ENCODE peak calls at places on chromosomes 6 and 20, in nine cellular contexts. One of them, this sample, is unnamed.

GRCh38 chr20:10802201-10802600 is 128.4 kb upstream of the JAG1 start:
- DNase-seq in omental fat pad: no peak
- DNase-seq in thoracic aorta: no peak
- DNase-seq in pancreas: no peak
- DNase-seq in right atrium auricular region: no peak
- DNase-seq in GM13977: no peak
- DNase-seq in AG04449: peak; percentile 14
- DNase-seq in nephron progenitor cell: no peak
- DNase-seq in MCF 10A: no peak
- DNase-seq in this sample: no peak

GRCh38 chr20:63645218-63645617 is 8.0 kb downstream of the STMN3 start:
- DNase-seq in omental fat pad: no peak
- DNase-seq in nephron progenitor cell: peak; percentile 34
- DNase-seq in AG04449: no peak
- DNase-seq in GM13977: no peak
- DNase-seq in pancreas: no peak
- DNase-seq in MCF 10A: no peak
- DNase-seq in right atrium auricular region: no peak
- DNase-seq in thoracic aorta: no peak
- DNase-seq in this sample: no peak

GRCh38 chr6:328184-328670 is 35.9 kb downstream of the DUSP22 start:
- DNase-seq in AG04449: peak; percentile 86
- DNase-seq in MCF 10A: peak; percentile 93
- DNase-seq in nephron progenitor cell: no peak
- DNase-seq in right atrium auricular region: peak; percentile 87
- DNase-seq in pancreas: no peak
- DNase-seq in omental fat pad: no peak
- DNase-seq in GM13977: peak; percentile 85
- DNase-seq in thoracic aorta: peak; percentile 39
- DNase-seq in this sample: no peak

GRCh38 chr6:133568970-133569889 is 319.7 kb upstream of the TCF21 start:
- DNase-seq in omental fat pad: peak; percentile 24
- DNase-seq in MCF 10A: peak; percentile 97
- DNase-seq in GM13977: peak; percentile 41
- DNase-seq in pancreas: no peak
- DNase-seq in AG04449: peak; percentile 50
- DNase-seq in right atrium auricular region: peak; percentile 74
- DNase-seq in nephron progenitor cell: peak; percentile 21
- DNase-seq in thoracic aorta: no peak
- DNase-seq in this sample: no peak

GRCh38 chr6:53179961-53180651 is 31.5 kb upstream of the GCM1 start:
- DNase-seq in MCF 10A: peak; percentile 50
- DNase-seq in nephron progenitor cell: no peak
- DNase-seq in pancreas: peak; percentile 60
- DNase-seq in right atrium auricular region: no peak
- DNase-seq in GM13977: no peak
- DNase-seq in AG04449: no peak
- DNase-seq in thoracic aorta: peak; percentile 4
- DNase-seq in omental fat pad: no peak
- DNase-seq in this sample: no peak

GRCh38 chr20:62367136-62367482 is at the start of gene LAMA5:
- DNase-seq in AG04449: no peak
- DNase-seq in nephron progenitor cell: peak; percentile 82
- DNase-seq in right atrium auricular region: no peak
- DNase-seq in pancreas: peak; percentile 66
- DNase-seq in omental fat pad: no peak
- DNase-seq in GM13977: peak; percentile 89
- DNase-seq in MCF 10A: peak; percentile 47
- DNase-seq in thoracic aorta: no peak
- DNase-seq in this sample: peak; percentile 80

GRCh38 chr6:105920071-105920470 is 166.1 kb upstream of the PRDM1 start:
- DNase-seq in AG04449: no peak
- DNase-seq in MCF 10A: no peak
- DNase-seq in nephron progenitor cell: no peak
- DNase-seq in right atrium auricular region: no peak
- DNase-seq in pancreas: no peak
- DNase-seq in GM13977: no peak
- DNase-seq in omental fat pad: no peak
- DNase-seq in thoracic aorta: no peak
- DNase-seq in this sample: no peak

GRCh38 chr6:41071923-41072835 is at the start of gene OARD1:
- DNase-seq in right atrium auricular region: peak; percentile 100
- DNase-seq in nephron progenitor cell: peak; percentile 99
- DNase-seq in omental fat pad: peak; percentile 98
- DNase-seq in GM13977: peak; percentile 65
- DNase-seq in AG04449: peak; percentile 97
- DNase-seq in pancreas: peak; percentile 99
- DNase-seq in thoracic aorta: peak; percentile 94
- DNase-seq in MCF 10A: peak; percentile 99
- DNase-seq in this sample: no peak

GRCh38 chr6:17394192-17394611 is 807 bp downstream of the CAP2 start:
- DNase-seq in nephron progenitor cell: peak; percentile 57
- DNase-seq in GM13977: no peak
- DNase-seq in omental fat pad: no peak
- DNase-seq in MCF 10A: peak; percentile 83
- DNase-seq in pancreas: peak; percentile 55
- DNase-seq in thoracic aorta: no peak
- DNase-seq in AG04449: peak; percentile 19
- DNase-seq in right atrium auricular region: peak; percentile 60
- DNase-seq in this sample: no peak

GRCh38 chr20:25483431-25484132 is 76.1 kb downstream of the GINS1 start:
- DNase-seq in MCF 10A: no peak
- DNase-seq in thoracic aorta: no peak
- DNase-seq in nephron progenitor cell: no peak
- DNase-seq in AG04449: no peak
- DNase-seq in pancreas: no peak
- DNase-seq in GM13977: no peak
- DNase-seq in omental fat pad: no peak
- DNase-seq in right atrium auricular region: no peak
- DNase-seq in this sample: no peak

GRCh38 chr6:80316655-80317332 is 210.3 kb downstream of the BCKDHB start:
- DNase-seq in pancreas: no peak
- DNase-seq in MCF 10A: no peak
- DNase-seq in GM13977: no peak
- DNase-seq in nephron progenitor cell: no peak
- DNase-seq in AG04449: no peak
- DNase-seq in thoracic aorta: no peak
- DNase-seq in right atrium auricular region: no peak
- DNase-seq in omental fat pad: no peak
- DNase-seq in this sample: no peak

GRCh38 chr6:143940011-143940597 is 68.0 kb downstream of the PLAGL1 start:
- DNase-seq in right atrium auricular region: no peak
- DNase-seq in nephron progenitor cell: peak; percentile 44
- DNase-seq in thoracic aorta: no peak
- DNase-seq in pancreas: peak; percentile 52
- DNase-seq in omental fat pad: no peak
- DNase-seq in GM13977: peak; percentile 80
- DNase-seq in AG04449: no peak
- DNase-seq in MCF 10A: peak; percentile 73
- DNase-seq in this sample: no peak

GRCh38 chr20:34084227-34084923 is 27.7 kb downstream of the EIF2S2 start:
- DNase-seq in AG04449: no peak
- DNase-seq in right atrium auricular region: no peak
- DNase-seq in nephron progenitor cell: no peak
- DNase-seq in MCF 10A: no peak
- DNase-seq in GM13977: no peak
- DNase-seq in pancreas: no peak
- DNase-seq in thoracic aorta: no peak
- DNase-seq in omental fat pad: no peak
- DNase-seq in this sample: no peak

DNA sequence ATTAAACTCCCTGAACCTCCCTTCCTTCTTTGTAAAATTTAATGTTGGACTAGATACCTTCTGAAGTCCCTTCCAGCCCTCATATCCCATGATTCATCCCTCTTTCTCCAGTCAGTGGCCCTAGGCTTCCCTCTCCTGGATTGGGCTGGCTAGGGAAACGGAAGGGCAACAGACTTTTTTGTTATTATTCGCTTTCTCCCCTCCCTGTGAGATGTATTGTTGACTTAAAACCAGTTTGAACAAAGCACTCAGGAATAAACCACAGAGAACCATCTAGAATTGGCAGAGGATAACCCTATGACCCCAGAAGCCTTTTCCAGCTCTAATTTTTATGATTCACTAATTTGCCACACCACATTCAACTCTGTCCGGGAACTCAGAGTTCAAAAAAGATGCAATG is 239.7 kb upstream of the SUPT3H start:
- DNase-seq in AG04449: no peak
- DNase-seq in thoracic aorta: no peak
- DNase-seq in GM13977: no peak
- DNase-seq in MCF 10A: peak; percentile 66
- DNase-seq in pancreas: no peak
- DNase-seq in omental fat pad: no peak
- DNase-seq in right atrium auricular region: no peak
- DNase-seq in nephron progenitor cell: no peak
- DNase-seq in this sample: no peak
- TF ChIP-seq CTCF in AG04449: peak; percentile 5
- TF ChIP-seq CTCF in thoracic aorta: no peak
- TF ChIP-seq CTCF in GM13977: no peak
- TF ChIP-seq CTCF in MCF 10A: peak; percentile 14
- TF ChIP-seq CTCF in pancreas: no peak
- TF ChIP-seq CTCF in omental fat pad: no peak
- TF ChIP-seq CTCF in right atrium auricular region: no peak
- TF ChIP-seq CTCF in nephron progenitor cell: no peak
- TF ChIP-seq CTCF in this sample: no peak

GRCh38 chr6:29558439-29559079 is 973 bp downstream of the UBD start:
- DNase-seq in MCF 10A: no peak
- DNase-seq in pancreas: no peak
- DNase-seq in thoracic aorta: no peak
- DNase-seq in right atrium auricular region: no peak
- DNase-seq in nephron progenitor cell: no peak
- DNase-seq in GM13977: no peak
- DNase-seq in omental fat pad: no peak
- DNase-seq in AG04449: no peak
- DNase-seq in this sample: no peak

GRCh38 chr6:29557320-29557719 is 2.2 kb downstream of the UBD start:
- DNase-seq in MCF 10A: no peak
- DNase-seq in GM13977: no peak
- DNase-seq in thoracic aorta: no peak
- DNase-seq in pancreas: no peak
- DNase-seq in omental fat pad: no peak
- DNase-seq in AG04449: no peak
- DNase-seq in nephron progenitor cell: no peak
- DNase-seq in right atrium auricular region: no peak
- DNase-seq in this sample: no peak

GRCh38 chr6:29552512-29553051 is 7.0 kb downstream of the UBD start:
- DNase-seq in nephron progenitor cell: no peak
- DNase-seq in thoracic aorta: no peak
- DNase-seq in pancreas: no peak
- DNase-seq in GM13977: peak; percentile 88
- DNase-seq in omental fat pad: no peak
- DNase-seq in MCF 10A: peak; percentile 69
- DNase-seq in AG04449: peak; percentile 49
- DNase-seq in right atrium auricular region: no peak
- DNase-seq in this sample: no peak

GRCh38 chr6:29553268-29554057 is 6.1 kb downstream of the UBD start:
- DNase-seq in GM13977: peak; percentile 49
- DNase-seq in AG04449: no peak
- DNase-seq in right atrium auricular region: peak; percentile 67
- DNase-seq in MCF 10A: no peak
- DNase-seq in thoracic aorta: peak; percentile 8
- DNase-seq in nephron progenitor cell: peak; percentile 80
- DNase-seq in pancreas: peak; percentile 10
- DNase-seq in omental fat pad: peak; percentile 31
- DNase-seq in this sample: no peak

DNA sequence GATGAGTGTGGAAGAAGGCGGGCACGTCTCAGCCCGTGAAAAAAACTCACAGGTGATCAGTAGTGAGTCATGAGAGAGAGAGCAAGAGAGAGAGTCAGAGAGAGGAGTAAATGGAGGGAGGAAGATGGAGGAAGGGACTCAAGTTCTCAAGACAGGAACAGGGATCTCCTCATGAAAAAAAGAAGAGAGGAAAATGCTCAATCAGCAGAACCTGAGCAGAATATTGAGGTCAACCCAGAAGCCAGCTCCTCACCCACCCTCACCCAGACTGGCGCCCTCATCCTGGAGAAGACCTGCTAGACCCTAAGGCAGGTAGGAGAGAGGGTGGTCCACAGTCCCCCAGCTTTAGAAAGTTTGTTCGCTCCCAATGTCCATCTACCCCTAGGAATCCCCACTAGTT is 4.8 kb downstream of the UBD start:
- DNase-seq in thoracic aorta: no peak
- DNase-seq in GM13977: no peak
- DNase-seq in right atrium auricular region: no peak
- DNase-seq in omental fat pad: no peak
- DNase-seq in pancreas: no peak
- DNase-seq in AG04449: no peak
- DNase-seq in MCF 10A: no peak
- DNase-seq in nephron progenitor cell: no peak
- DNase-seq in this sample: no peak
- TF ChIP-seq CTCF in thoracic aorta: no peak
- TF ChIP-seq CTCF in GM13977: no peak
- TF ChIP-seq CTCF in right atrium auricular region: no peak
- TF ChIP-seq CTCF in omental fat pad: no peak
- TF ChIP-seq CTCF in pancreas: no peak
- TF ChIP-seq CTCF in AG04449: no peak
- TF ChIP-seq CTCF in MCF 10A: no peak
- TF ChIP-seq CTCF in nephron progenitor cell: no peak
- TF ChIP-seq CTCF in this sample: no peak

GRCh38 chr6:6858533-6858982 is 249.2 kb upstream of the RREB1 start:
- DNase-seq in right atrium auricular region: no peak
- DNase-seq in AG04449: no peak
- DNase-seq in nephron progenitor cell: no peak
- DNase-seq in omental fat pad: no peak
- DNase-seq in thoracic aorta: no peak
- DNase-seq in pancreas: no peak
- DNase-seq in MCF 10A: no peak
- DNase-seq in GM13977: no peak
- DNase-seq in this sample: no peak
- TF ChIP-seq CTCF in right atrium auricular region: no peak
- TF ChIP-seq CTCF in AG04449: no peak
- TF ChIP-seq CTCF in nephron progenitor cell: no peak
- TF ChIP-seq CTCF in omental fat pad: no peak
- TF ChIP-seq CTCF in thoracic aorta: no peak
- TF ChIP-seq CTCF in pancreas: no peak
- TF ChIP-seq CTCF in MCF 10A: no peak
- TF ChIP-seq CTCF in GM13977: no peak
- TF ChIP-seq CTCF in this sample: no peak

GRCh38 chr6:32622545-32623401 is 14.4 kb upstream of the HLA-DQA1 start:
- DNase-seq in right atrium auricular region: no peak
- DNase-seq in nephron progenitor cell: peak; percentile 35
- DNase-seq in omental fat pad: no peak
- DNase-seq in GM13977: peak; percentile 53
- DNase-seq in MCF 10A: peak; percentile 37
- DNase-seq in thoracic aorta: no peak
- DNase-seq in AG04449: no peak
- DNase-seq in pancreas: peak; percentile 3
- DNase-seq in this sample: no peak
- TF ChIP-seq CTCF in right atrium auricular region: no peak
- TF ChIP-seq CTCF in nephron progenitor cell: peak; percentile 63
- TF ChIP-seq CTCF in omental fat pad: no peak
- TF ChIP-seq CTCF in GM13977: peak; percentile 49
- TF ChIP-seq CTCF in MCF 10A: no peak
- TF ChIP-seq CTCF in thoracic aorta: peak; percentile 16
- TF ChIP-seq CTCF in AG04449: no peak
- TF ChIP-seq CTCF in pancreas: no peak
- TF ChIP-seq CTCF in this sample: peak; percentile 45

GRCh38 chr20:50958733-50959542 is at the start of gene MOCS3:
- DNase-seq in AG04449: peak; percentile 63
- DNase-seq in nephron progenitor cell: peak; percentile 73
- DNase-seq in GM13977: peak; percentile 86
- DNase-seq in pancreas: peak; percentile 82
- DNase-seq in omental fat pad: peak; percentile 47
- DNase-seq in thoracic aorta: peak; percentile 36
- DNase-seq in MCF 10A: peak; percentile 92
- DNase-seq in right atrium auricular region: peak; percentile 88
- DNase-seq in this sample: peak; percentile 45
- TF ChIP-seq CTCF in AG04449: no peak
- TF ChIP-seq CTCF in nephron progenitor cell: no peak
- TF ChIP-seq CTCF in GM13977: no peak
- TF ChIP-seq CTCF in pancreas: no peak
- TF ChIP-seq CTCF in omental fat pad: no peak
- TF ChIP-seq CTCF in thoracic aorta: no peak
- TF ChIP-seq CTCF in MCF 10A: no peak
- TF ChIP-seq CTCF in right atrium auricular region: no peak
- TF ChIP-seq CTCF in this sample: no peak